ENCODE peak calls at places on chromosomes 11 and 22, in four cellular contexts. One of them, this sample, is unnamed.

GRCh38 chr11:68449951-68450350 is 10.6 kb upstream of the PPP6R3 start:
- DNase-seq in cardiac muscle cell: no peak
- DNase-seq in CD8-positive, alpha-beta memory T cell: no peak
- DNase-seq in pons: no peak
- DNase-seq in this sample: no peak

GRCh38 chr11:57426754-57427691 is at the start of gene SLC43A3:
- DNase-seq in CD8-positive, alpha-beta memory T cell: peak; percentile 74
- DNase-seq in cardiac muscle cell: peak; percentile 96
- DNase-seq in pons: peak; percentile 46
- DNase-seq in this sample: peak; percentile 80

GRCh38 chr22:31139866-31140716 is at the start of gene PLA2G3:
- DNase-seq in CD8-positive, alpha-beta memory T cell: no peak
- DNase-seq in cardiac muscle cell: peak; percentile 55
- DNase-seq in pons: peak; percentile 23
- DNase-seq in this sample: no peak

GRCh38 chr11:14119357-14119756 is 156.8 kb downstream of the SPON1 start:
- DNase-seq in pons: no peak
- DNase-seq in CD8-positive, alpha-beta memory T cell: no peak
- DNase-seq in cardiac muscle cell: no peak
- DNase-seq in this sample: no peak

GRCh38 chr11:93521086-93521485 is 22.1 kb downstream of the SMCO4 start:
- DNase-seq in CD8-positive, alpha-beta memory T cell: no peak
- DNase-seq in pons: no peak
- DNase-seq in cardiac muscle cell: no peak
- DNase-seq in this sample: no peak

GRCh38 chr11:117673561-117673960 is 123.5 kb downstream of the DSCAML1 start:
- DNase-seq in pons: peak; percentile 90
- DNase-seq in CD8-positive, alpha-beta memory T cell: no peak
- DNase-seq in cardiac muscle cell: no peak
- DNase-seq in this sample: no peak

GRCh38 chr11:12420706-12421105 is 43.3 kb downstream of the PARVA start:
- DNase-seq in pons: no peak
- DNase-seq in CD8-positive, alpha-beta memory T cell: no peak
- DNase-seq in cardiac muscle cell: no peak
- DNase-seq in this sample: no peak

GRCh38 chr22:38257170-38257569 is 15.6 kb downstream of the TMEM184B start:
- DNase-seq in cardiac muscle cell: peak; percentile 79
- DNase-seq in CD8-positive, alpha-beta memory T cell: no peak
- DNase-seq in pons: peak; percentile 32
- DNase-seq in this sample: no peak

GRCh38 chr22:21775061-21775460 is 39.5 kb upstream of the YPEL1 start:
- DNase-seq in pons: no peak
- DNase-seq in cardiac muscle cell: peak; percentile 34
- DNase-seq in CD8-positive, alpha-beta memory T cell: no peak
- DNase-seq in this sample: no peak

GRCh38 chr11:67277231-67277961 is 11.1 kb downstream of the GRK2 start:
- DNase-seq in cardiac muscle cell: peak; percentile 89
- DNase-seq in CD8-positive, alpha-beta memory T cell: peak; percentile 95
- DNase-seq in pons: peak; percentile 68
- DNase-seq in this sample: peak; percentile 94

GRCh38 chr11:126210871-126211235 is 597 bp downstream of the RPUSD4 start:
- DNase-seq in pons: no peak
- DNase-seq in CD8-positive, alpha-beta memory T cell: no peak
- DNase-seq in cardiac muscle cell: peak; percentile 6
- DNase-seq in this sample: no peak

GRCh38 chr11:134052395-134052987 is 16.4 kb upstream of the JAM3 start:
- DNase-seq in pons: no peak
- DNase-seq in cardiac muscle cell: no peak
- DNase-seq in CD8-positive, alpha-beta memory T cell: no peak
- DNase-seq in this sample: no peak

GRCh38 chr11:123776160-123776559 is 21.8 kb upstream of the OR6X1 start:
- DNase-seq in pons: no peak
- DNase-seq in CD8-positive, alpha-beta memory T cell: no peak
- DNase-seq in cardiac muscle cell: no peak
- DNase-seq in this sample: no peak

GRCh38 chr11:107337917-107338316 is 119.7 kb downstream of the CWF19L2 start:
- DNase-seq in pons: no peak
- DNase-seq in cardiac muscle cell: no peak
- DNase-seq in CD8-positive, alpha-beta memory T cell: no peak
- DNase-seq in this sample: no peak

GRCh38 chr11:120579601-120580000 is 68.1 kb downstream of the GRIK4 start:
- DNase-seq in cardiac muscle cell: no peak
- DNase-seq in pons: no peak
- DNase-seq in CD8-positive, alpha-beta memory T cell: no peak
- DNase-seq in this sample: no peak

GRCh38 chr11:17734986-17735822 is 623 bp downstream of the KCNC1 start:
- DNase-seq in cardiac muscle cell: peak; percentile 82
- DNase-seq in pons: peak; percentile 15
- DNase-seq in CD8-positive, alpha-beta memory T cell: peak; percentile 39
- DNase-seq in this sample: no peak

GRCh38 chr11:1450958-1451710 is 35.4 kb downstream of the MOB2 start:
- DNase-seq in pons: no peak
- DNase-seq in cardiac muscle cell: no peak
- DNase-seq in CD8-positive, alpha-beta memory T cell: no peak
- DNase-seq in this sample: no peak

GRCh38 chr22:43168416-43169309 is 17.3 kb downstream of the TSPO start:
- DNase-seq in CD8-positive, alpha-beta memory T cell: no peak
- DNase-seq in pons: no peak
- DNase-seq in cardiac muscle cell: peak; percentile 80
- DNase-seq in this sample: no peak

GRCh38 chr11:111913997-111914396 is 1.5 kb downstream of the HSPB2 start:
- DNase-seq in cardiac muscle cell: peak; percentile 77
- DNase-seq in CD8-positive, alpha-beta memory T cell: no peak
- DNase-seq in pons: peak; percentile 96
- DNase-seq in this sample: no peak

GRCh38 chr11:130418756-130419155 is 9.7 kb downstream of the ADAMTS8 start:
- DNase-seq in CD8-positive, alpha-beta memory T cell: no peak
- DNase-seq in cardiac muscle cell: no peak
- DNase-seq in pons: no peak
- DNase-seq in this sample: no peak

GRCh38 chr11:119193001-119193400 is 7.7 kb downstream of the NHERF4 start:
- DNase-seq in pons: no peak
- DNase-seq in cardiac muscle cell: no peak
- DNase-seq in CD8-positive, alpha-beta memory T cell: no peak
- DNase-seq in this sample: no peak

GRCh38 chr11:66880484-66881211 is 23.8 kb downstream of the LRFN4 start:
- DNase-seq in pons: peak; percentile 61
- DNase-seq in CD8-positive, alpha-beta memory T cell: no peak
- DNase-seq in cardiac muscle cell: no peak
- DNase-seq in this sample: no peak

GRCh38 chr11:45429719-45430118 is 143.6 kb upstream of the SYT13 start:
- DNase-seq in pons: no peak
- DNase-seq in cardiac muscle cell: no peak
- DNase-seq in CD8-positive, alpha-beta memory T cell: no peak
- DNase-seq in this sample: no peak

GRCh38 chr11:109734602-109735001 is 312.6 kb downstream of the C11orf87 start:
- DNase-seq in CD8-positive, alpha-beta memory T cell: no peak
- DNase-seq in cardiac muscle cell: no peak
- DNase-seq in pons: peak; percentile 35
- DNase-seq in this sample: no peak

GRCh38 chr11:22807855-22808558 is 21.6 kb downstream of the SVIP start:
- DNase-seq in cardiac muscle cell: peak; percentile 64
- DNase-seq in pons: no peak
- DNase-seq in CD8-positive, alpha-beta memory T cell: no peak
- DNase-seq in this sample: no peak

GRCh38 chr11:13354335-13354734 is 76.7 kb downstream of the BMAL1 start:
- DNase-seq in CD8-positive, alpha-beta memory T cell: no peak
- DNase-seq in pons: no peak
- DNase-seq in cardiac muscle cell: peak; percentile 50
- DNase-seq in this sample: no peak

GRCh38 chr11:134124660-134125451 is 56.0 kb downstream of the JAM3 start:
- DNase-seq in pons: no peak
- DNase-seq in cardiac muscle cell: peak; percentile 47
- DNase-seq in CD8-positive, alpha-beta memory T cell: no peak
- DNase-seq in this sample: no peak

GRCh38 chr11:63937713-63938480 is 905 bp upstream of the NAA40 start:
- DNase-seq in pons: no peak
- DNase-seq in cardiac muscle cell: no peak
- DNase-seq in CD8-positive, alpha-beta memory T cell: no peak
- DNase-seq in this sample: no peak

GRCh38 chr11:12284321-12285050 is 92.9 kb upstream of the PARVA start:
- DNase-seq in CD8-positive, alpha-beta memory T cell: peak; percentile 8
- DNase-seq in pons: no peak
- DNase-seq in cardiac muscle cell: peak; percentile 76
- DNase-seq in this sample: peak; percentile 84

GRCh38 chr11:128506999-128507591 is 80.3 kb downstream of the ETS1 start:
- DNase-seq in CD8-positive, alpha-beta memory T cell: no peak
- DNase-seq in pons: no peak
- DNase-seq in cardiac muscle cell: peak; percentile 93
- DNase-seq in this sample: peak; percentile 84

GRCh38 chr11:21933095-21933494 is 259.8 kb upstream of the ANO5 start:
- DNase-seq in CD8-positive, alpha-beta memory T cell: no peak
- DNase-seq in pons: no peak
- DNase-seq in cardiac muscle cell: no peak
- DNase-seq in this sample: no peak